ENCODE peak calls at places on chromosomes 16 and 17, in five cellular contexts. X is HepG2, P is A549, R is GM12878, T is K562. E is an unnamed sample.

GRCh38 chr16:31386157-31386984 is 6.8 kb upstream of the ITGAD start:
- DNase-seq in T (no peak), R (no peak), P (peak), X (no peak), E (peak)

GRCh38 chr17:66920426-66920825 is 44.1 kb upstream of the CACNG4 start:
- DNase-seq in X (no peak), R (no peak), T (no peak), P (no peak), E (no peak)

GRCh38 chr16:8241408-8241807 is 348.9 kb downstream of the TMEM114 start:
- DNase-seq in T (no peak), X (no peak), R (no peak), P (no peak), E (no peak)

GRCh38 chr17:3033741-3034577 is 29.4 kb downstream of the OR1D5 start:
- DNase-seq in T (no peak), P (no peak), X (no peak), R (no peak), E (no peak)

GRCh38 chr17:55433629-55434422 is 12.2 kb upstream of the MMD start:
- DNase-seq in X (peak), T (no peak), P (peak), R (no peak), E (no peak)

GRCh38 chr16:87424260-87424659 is 32.1 kb downstream of the MAP1LC3B start:
- DNase-seq in P (no peak), T (no peak), X (no peak), R (no peak), E (no peak)

GRCh38 chr17:39801055-39801454 is 63.1 kb downstream of the IKZF3 start:
- DNase-seq in T (no peak), P (no peak), R (no peak), X (no peak), E (no peak)

GRCh38 chr16:63461248-63461841 is 1425.1 kb upstream of the CDH8 start:
- DNase-seq in T (no peak), P (no peak), R (no peak), X (peak), E (peak)

GRCh38 chr16:52592216-52592592 is 45.3 kb upstream of the TOX3 start:
- DNase-seq in P (no peak), T (no peak), X (no peak), R (no peak), E (no peak)

GRCh38 chr17:79949646-79950292 is 85.9 kb downstream of the TBC1D16 start:
- DNase-seq in X (no peak), T (no peak), R (no peak), P (no peak), E (peak)

GRCh38 chr17:44916059-44916780 is 920 bp upstream of the GFAP start:
- DNase-seq in R (no peak), X (peak), P (no peak), T (no peak), E (no peak)

GRCh38 chr17:39612291-39612894 is 4.7 kb upstream of the NEUROD2 start:
- DNase-seq in X (no peak), P (no peak), T (no peak), R (no peak), E (no peak)

GRCh38 chr16:19753815-19754643 is 36.0 kb downstream of the IQCK start:
- DNase-seq in X (peak), T (no peak), R (no peak), P (peak), E (no peak)

GRCh38 chr16:50458694-50459271 is 89.4 kb upstream of the NKD1 start:
- DNase-seq in P (no peak), X (no peak), R (no peak), T (no peak), E (peak)

GRCh38 chr17:76246080-76247066 is 6.1 kb upstream of the RNF157 start:
- DNase-seq in X (peak), R (peak), P (no peak), T (no peak), E (no peak)

GRCh38 chr17:51189628-51190027 is 23.4 kb downstream of the NME2 start:
- DNase-seq in R (no peak), T (no peak), X (no peak), P (no peak), E (no peak)

GRCh38 chr17:77513045-77513444 is 372.3 kb downstream of the SEC14L1 start:
- DNase-seq in T (no peak), R (no peak), X (no peak), P (no peak), E (no peak)

GRCh38 chr16:21101631-21102420 is 48.8 kb downstream of the DNAH3 start:
- DNase-seq in P (peak), X (peak), R (no peak), T (no peak), E (peak)

GRCh38 chr17:55704412-55704811 is 18.3 kb downstream of the TMEM100 start:
- DNase-seq in T (no peak), X (no peak), P (no peak), R (no peak), E (no peak)

GRCh38 chr16:77677129-77677528 is 45.2 kb upstream of the NUDT7 start:
- DNase-seq in X (no peak), P (no peak), R (no peak), T (no peak), E (no peak)

GRCh38 chr17:67558740-67559380 is 158.9 kb upstream of the NOL11 start:
- DNase-seq in X (no peak), T (no peak), R (no peak), P (no peak), E (no peak)

GRCh38 chr16:75256871-75257343 is 5.5 kb upstream of the BCAR1 start:
- DNase-seq in P (no peak), T (peak), R (no peak), X (no peak), E (no peak)

DNA sequence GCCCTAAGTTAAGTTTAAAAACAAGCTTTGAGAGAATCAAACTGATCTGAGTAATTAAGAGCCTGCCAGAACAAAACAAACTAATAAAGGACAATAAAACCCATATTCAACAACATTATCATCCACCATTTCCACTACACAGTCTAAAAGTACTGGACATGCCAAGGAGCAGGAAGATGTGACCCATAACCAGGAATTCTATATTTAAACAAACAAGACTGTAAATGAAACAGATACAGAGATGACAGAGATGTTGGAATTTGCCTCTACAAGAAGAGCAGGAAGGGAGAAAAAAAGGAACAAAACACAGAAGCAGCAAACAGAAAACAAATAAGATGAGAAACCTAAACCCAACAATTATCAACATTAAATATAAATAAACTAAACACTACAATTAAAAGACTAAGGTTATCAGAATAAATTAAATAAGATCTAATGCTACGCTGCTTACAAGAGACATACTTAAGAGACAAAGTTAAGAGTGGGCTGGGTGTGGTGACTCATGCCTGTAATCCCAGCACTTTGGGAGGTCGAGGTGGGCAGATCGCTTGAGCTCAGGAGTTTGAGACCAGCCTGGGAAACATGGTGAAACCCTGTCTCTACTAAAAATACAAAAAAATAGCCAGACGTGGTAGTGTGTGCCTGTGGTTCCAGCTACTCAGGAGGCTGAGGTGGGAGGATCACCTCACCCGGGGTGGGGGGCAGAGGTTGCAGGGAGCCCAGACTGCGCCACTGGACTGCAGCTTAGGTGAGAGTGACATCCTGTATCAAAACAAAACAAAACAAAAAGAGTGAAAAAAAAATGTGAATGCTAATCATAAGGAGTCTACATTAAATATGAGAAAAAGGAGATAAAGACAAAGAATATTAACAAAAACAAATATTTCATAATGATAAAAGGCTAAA is 50.6 kb downstream of the CREBBP start:
- DNase-seq in R (no peak), X (no peak), T (no peak), P (no peak), E (no peak)
- H3K4me2 ChIP-seq in R (no peak), X (no peak), T (no peak), P (no peak), E (no peak)

GRCh38 chr17:9053406-9053805 is 32.1 kb downstream of the NTN1 start:
- DNase-seq in T (no peak), X (no peak), R (no peak), P (no peak), E (no peak)
- TF ChIP-seq JUNB in T (no peak), X (no peak), R (no peak), P (no peak), E (no peak)

GRCh38 chr17:78886954-78887353 is 16.0 kb downstream of the CEP295NL start:
- DNase-seq in R (no peak), T (no peak), P (no peak), X (no peak), E (no peak)

GRCh38 chr17:78884876-78885667 is 17.9 kb downstream of the CEP295NL start:
- DNase-seq in X (no peak), T (no peak), R (no peak), P (no peak), E (no peak)

GRCh38 chr17:78883533-78884131 is 19.4 kb downstream of the CEP295NL start:
- DNase-seq in X (peak), R (no peak), P (peak), T (no peak), E (peak)

GRCh38 chr17:78884148-78884870 is 18.7 kb downstream of the CEP295NL start:
- DNase-seq in X (no peak), T (no peak), P (no peak), R (no peak), E (peak)

DNA sequence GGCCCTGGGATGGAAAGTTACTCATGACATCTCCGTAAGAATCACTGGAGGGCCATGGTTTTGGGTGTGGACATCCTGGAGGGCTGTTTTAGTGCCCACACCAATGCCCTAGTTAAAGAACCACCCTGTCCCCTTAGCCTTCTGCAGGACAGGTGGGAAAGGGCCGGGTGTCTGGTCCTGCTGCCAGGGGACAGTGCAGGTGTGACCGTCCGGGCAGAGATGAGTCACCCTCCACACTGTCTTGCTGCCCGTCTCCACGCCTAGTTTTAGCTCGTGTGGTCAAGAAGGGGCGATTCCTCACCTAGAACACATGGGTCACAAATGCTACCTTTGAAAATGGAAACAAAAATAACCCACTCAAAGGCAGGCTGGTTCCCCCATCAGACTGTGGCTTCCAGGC is 17.0 kb downstream of the CEP295NL start:
- DNase-seq in X (no peak), T (no peak), R (no peak), P (no peak), E (no peak)
- H3K4me2 ChIP-seq in X (no peak), T (no peak), R (no peak), P (peak), E (no peak)

GRCh38 chr17:21005367-21005766 is 37.4 kb downstream of the USP22 start:
- DNase-seq in P (no peak), X (no peak), T (no peak), R (no peak), E (no peak)
- TF ChIP-seq JUNB in P (no peak), X (no peak), T (no peak), R (no peak), E (no peak)

GRCh38 chr17:57832299-57832698 is 17.5 kb downstream of the MRPS23 start:
- DNase-seq in X (no peak), R (no peak), P (no peak), T (no peak), E (no peak)
- H3K4me2 ChIP-seq in X (peak), R (no peak), P (no peak), T (no peak), E (peak)

GRCh38 chr17:81018044-81018802 is 16.7 kb upstream of the BAIAP2 start:
- DNase-seq in P (no peak), T (peak), X (no peak), R (peak), E (no peak)
- TF ChIP-seq JUNB in P (no peak), T (no peak), X (no peak), R (no peak), E (no peak)

GRCh38 chr17:46772879-46773620 is 45.4 kb downstream of the WNT3 start:
- DNase-seq in X (no peak), P (no peak), R (no peak), T (no peak), E (no peak)
- H3K4me2 ChIP-seq in X (peak), P (peak), R (no peak), T (no peak), E (peak)

GRCh38 chr16:71368958-71369357 is 10.4 kb downstream of the CALB2 start:
- DNase-seq in P (no peak), R (no peak), X (no peak), T (no peak), E (no peak)

GRCh38 chr16:71364306-71364705 is 5.8 kb downstream of the CALB2 start:
- DNase-seq in R (no peak), P (no peak), T (no peak), X (no peak), E (no peak)

GRCh38 chr16:71369494-71369893 is 11.0 kb downstream of the CALB2 start:
- DNase-seq in R (no peak), X (no peak), T (no peak), P (no peak), E (no peak)

GRCh38 chr16:71365021-71365420 is 6.5 kb downstream of the CALB2 start:
- DNase-seq in R (no peak), X (no peak), P (no peak), T (no peak), E (no peak)

DNA sequence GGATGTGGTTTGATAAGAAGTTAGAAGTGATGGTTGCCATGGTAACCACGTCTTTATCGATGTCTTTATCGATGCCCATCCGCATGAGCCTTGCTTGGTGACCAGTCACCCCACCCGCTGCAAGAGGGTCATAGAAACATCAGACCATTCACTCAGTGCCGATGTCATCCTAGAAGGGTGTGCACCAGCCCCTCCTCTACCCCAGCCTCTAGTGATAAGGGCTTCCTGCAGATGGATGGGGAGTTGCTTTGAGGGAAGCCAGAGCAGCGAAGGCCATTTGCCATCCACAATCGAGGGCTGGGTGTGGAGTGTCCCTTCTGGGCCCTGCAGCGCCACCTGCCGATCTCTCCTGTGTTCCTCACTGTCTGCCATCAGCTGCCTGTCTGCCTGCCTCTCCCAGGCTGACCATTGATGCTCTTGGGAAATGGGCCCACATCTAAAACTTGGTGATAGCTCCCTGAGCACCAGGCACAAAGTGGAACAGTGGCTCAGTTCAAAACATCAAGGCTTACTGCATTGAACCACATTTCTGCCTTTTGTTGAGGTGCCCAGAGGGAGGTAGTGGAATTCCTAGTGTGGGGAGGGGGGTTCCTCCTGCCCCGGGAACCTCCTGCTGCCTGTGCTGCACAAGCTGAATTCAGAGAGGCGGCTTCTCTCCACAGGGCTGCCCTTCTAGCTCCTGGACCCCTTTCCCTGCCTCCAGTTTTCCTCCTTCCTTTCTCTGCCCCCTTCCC is 8.9 kb downstream of the CALB2 start:
- DNase-seq in P (peak), X (peak), R (peak), T (peak), E (peak)
- TF ChIP-seq JUNB in P (no peak), X (no peak), R (no peak), T (no peak), E (no peak)

DNA sequence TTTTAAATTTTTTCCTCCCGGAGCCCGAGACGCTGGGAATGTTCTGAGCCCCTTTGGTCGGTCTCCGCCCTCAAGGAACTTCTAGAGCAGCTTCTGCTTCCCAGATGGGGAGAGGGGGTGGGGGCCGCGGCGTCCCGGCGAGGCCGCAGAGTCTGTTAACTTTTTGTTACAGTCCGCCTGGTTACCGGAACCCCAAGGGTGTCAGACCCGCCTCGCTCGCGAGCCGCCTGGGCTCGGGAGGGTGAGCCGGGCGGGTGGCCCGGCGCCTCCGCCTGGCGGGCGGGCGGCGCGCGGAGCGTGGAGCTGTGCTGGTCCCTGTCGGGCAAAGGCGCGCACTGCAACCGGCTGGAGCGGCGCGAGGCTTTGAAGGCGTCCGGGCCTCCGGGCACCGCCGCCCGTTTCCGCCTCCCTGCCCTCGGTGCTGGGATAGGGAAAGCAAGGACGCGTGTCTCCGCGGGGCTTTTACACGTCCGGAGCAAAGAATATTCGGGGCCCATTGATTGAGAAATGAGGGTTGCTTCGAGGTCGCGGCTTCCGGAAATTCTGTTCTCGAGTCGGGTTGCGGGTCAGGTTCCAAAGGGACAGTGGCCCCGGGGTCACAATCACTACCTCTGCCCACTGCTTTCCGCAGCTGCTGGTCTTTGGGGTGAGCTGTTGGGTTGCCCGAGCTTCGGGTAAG is 1.7 kb downstream of the HS3ST3B1 start:
- DNase-seq in P (peak), X (peak), R (no peak), T (peak), E (peak)
- H3K4me2 ChIP-seq in P (peak), X (peak), R (peak), T (peak), E (peak)

DNA sequence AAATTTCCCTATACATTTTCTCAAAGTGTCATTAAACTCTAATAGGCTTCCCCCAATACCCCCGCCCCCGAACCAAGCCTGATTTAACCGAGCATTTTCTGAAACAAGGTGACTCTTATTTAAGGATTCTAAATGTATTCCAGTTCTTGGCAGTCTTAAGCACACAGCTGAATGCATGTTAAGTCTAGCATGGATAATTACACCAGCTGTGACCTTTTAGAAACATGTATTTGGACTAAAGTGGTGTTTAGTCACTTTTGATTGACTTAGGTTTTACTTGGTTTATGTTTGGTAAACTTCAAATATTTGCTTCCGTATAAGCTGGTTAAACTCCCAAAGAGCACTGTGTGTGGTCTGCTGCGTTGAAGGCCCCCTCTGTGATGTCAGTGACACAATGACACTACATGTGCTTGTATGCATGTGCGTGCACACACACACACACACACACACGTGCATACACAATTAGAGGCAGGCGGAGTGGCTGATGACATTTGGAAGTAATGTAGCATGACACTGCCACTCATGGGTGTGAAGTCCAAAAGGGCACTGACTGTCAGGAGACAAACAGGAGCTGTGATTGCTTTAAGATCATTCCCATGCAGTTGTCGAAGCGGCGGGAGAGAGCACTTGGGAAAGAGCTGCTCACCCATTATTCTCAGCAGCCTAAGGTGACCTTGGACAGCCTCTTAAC is 156.1 kb upstream of the CDH13 start:
- DNase-seq in X (peak), T (no peak), P (no peak), R (no peak), E (no peak)
- TF ChIP-seq JUNB in X (no peak), T (no peak), P (no peak), R (no peak), E (no peak)

E was measured in GM23338.